ENCODE peak calls at places on chromosomes 6 and 20, in six cellular contexts. K is left cardiac atrium, Q is brain microvascular endothelial cell, T is progenitor cell of endocrine pancreas, V is hypothalamus, W is kidney tubule cell. R is an unnamed sample.

GRCh38 chr20:22827916-22828315 is 207.2 kb upstream of the SSTR4 start:
- DNase-seq in K (no peak), Q (no peak), T (no peak), V (no peak), W (no peak), R (no peak)

GRCh38 chr20:44412402-44413144 is 57.1 kb downstream of the HNF4A start:
- DNase-seq in K (no peak), Q (no peak), T (no peak), V (no peak), W (no peak), R (no peak)

GRCh38 chr20:7993238-7993637 is 26.3 kb downstream of the TMX4 start:
- DNase-seq in K (no peak), Q (no peak), T (no peak), V (no peak), W (no peak), R (no peak)

GRCh38 chr6:27260339-27260738 is 12.8 kb downstream of the PRSS16 start:
- DNase-seq in K (no peak), Q (no peak), T (no peak), V (no peak), W (no peak), R (no peak)

GRCh38 chr20:41387433-41387832 is 20.8 kb upstream of the EMILIN3 start:
- DNase-seq in K (no peak), Q (peak; percentile 11), T (no peak), V (no peak), W (no peak), R (no peak)

GRCh38 chr6:169445661-169446581 is 192.3 kb upstream of the THBS2 start:
- DNase-seq in K (no peak), Q (no peak), T (no peak), V (no peak), W (no peak), R (no peak)

GRCh38 chr6:46293641-46294316 is 123.0 kb upstream of the ENPP5 start:
- DNase-seq in K (no peak), Q (no peak), T (no peak), V (no peak), W (no peak), R (no peak)

GRCh38 chr6:127845242-127845641 is 55.6 kb downstream of the THEMIS start:
- DNase-seq in K (no peak), Q (no peak), T (no peak), V (no peak), W (no peak), R (no peak)

GRCh38 chr6:89940225-89941027 is 46.2 kb downstream of the GJA10 start:
- DNase-seq in K (peak; percentile 72), Q (peak; percentile 79), T (peak; percentile 30), V (no peak), W (peak; percentile 75), R (peak; percentile 82)

GRCh38 chr6:72132425-72132824 is 246.1 kb downstream of the RIMS1 start:
- DNase-seq in K (no peak), Q (no peak), T (no peak), V (no peak), W (peak; percentile 89), R (peak; percentile 71)

GRCh38 chr6:163355471-163355991 is 59.0 kb upstream of the QKI start:
- DNase-seq in K (peak; percentile 77), Q (peak; percentile 82), T (no peak), V (no peak), W (peak; percentile 78), R (peak; percentile 87)

GRCh38 chr20:53161073-53161472 is 188.9 kb downstream of the TSHZ2 start:
- DNase-seq in K (no peak), Q (no peak), T (no peak), V (no peak), W (no peak), R (no peak)

GRCh38 chr20:53707341-53708102 is 113.9 kb upstream of the ZNF217 start:
- DNase-seq in K (no peak), Q (peak; percentile 15), T (no peak), V (no peak), W (peak; percentile 44), R (no peak)

GRCh38 chr6:9428416-9429172 is 986.3 kb downstream of the TFAP2A start:
- DNase-seq in K (no peak), Q (peak; percentile 8), T (no peak), V (no peak), W (no peak), R (no peak)

GRCh38 chr20:25058797-25059486 is 1.0 kb upstream of the ACSS1 start:
- DNase-seq in K (peak; percentile 39), Q (no peak), T (no peak), V (no peak), W (no peak), R (no peak)

GRCh38 chr20:52003976-52004375 is 187.6 kb downstream of the ZFP64 start:
- DNase-seq in K (no peak), Q (no peak), T (no peak), V (no peak), W (no peak), R (no peak)

GRCh38 chr20:38321959-38322598 is 18.1 kb downstream of the BPI start:
- DNase-seq in K (peak; percentile 54), Q (peak; percentile 73), T (no peak), V (no peak), W (peak; percentile 54), R (peak; percentile 23)

GRCh38 chr6:153032255-153032882 is 29.9 kb upstream of the MTRF1L start:
- DNase-seq in K (no peak), Q (no peak), T (no peak), V (no peak), W (peak; percentile 55), R (peak; percentile 16)

GRCh38 chr6:90219168-90219985 is 77.3 kb downstream of the BACH2 start:
- DNase-seq in K (peak; percentile 32), Q (peak; percentile 50), T (peak; percentile 37), V (no peak), W (peak; percentile 65), R (no peak)

GRCh38 chr6:149925974-149926777 is 3.3 kb upstream of the RAET1G start:
- DNase-seq in K (peak; percentile 92), Q (peak; percentile 85), T (peak; percentile 91), V (peak; percentile 4), W (peak; percentile 79), R (peak; percentile 52)

GRCh38 chr6:108798672-108799355 is 49.4 kb upstream of the ARMC2 start:
- DNase-seq in K (peak; percentile 63), Q (no peak), T (no peak), V (no peak), W (peak; percentile 33), R (no peak)

GRCh38 chr6:13336553-13336952 is 8.2 kb upstream of the TBC1D7 start:
- DNase-seq in K (peak; percentile 77), Q (peak; percentile 61), T (peak; percentile 72), V (no peak), W (peak; percentile 71), R (peak; percentile 77)

GRCh38 chr20:48184229-48184628 is 398.9 kb upstream of the SULF2 start:
- DNase-seq in K (no peak), Q (no peak), T (no peak), V (no peak), W (no peak), R (no peak)

GRCh38 chr20:21101453-21102251 is 4.5 kb downstream of the LINC00237 start:
- DNase-seq in K (no peak), Q (no peak), T (peak; percentile 18), V (no peak), W (no peak), R (no peak)

GRCh38 chr6:127980996-127981395 is 80.1 kb upstream of the THEMIS start:
- DNase-seq in K (no peak), Q (no peak), T (no peak), V (no peak), W (no peak), R (no peak)

GRCh38 chr6:32108094-32108627 is 977 bp downstream of the TNXB start:
- DNase-seq in K (peak; percentile 83), Q (no peak), T (no peak), V (no peak), W (no peak), R (no peak)

GRCh38 chr6:34143884-34144580 is 1.9 kb downstream of the GRM4 start:
- DNase-seq in K (no peak), Q (no peak), T (peak; percentile 32), V (no peak), W (no peak), R (no peak)

GRCh38 chr20:17558154-17558940 is 11.5 kb upstream of the DSTN start:
- DNase-seq in K (peak; percentile 67), Q (peak; percentile 87), T (no peak), V (no peak), W (peak; percentile 88), R (peak; percentile 89)

GRCh38 chr6:79874531-79875132 is 72.7 kb downstream of the ELOVL4 start:
- DNase-seq in K (no peak), Q (no peak), T (no peak), V (no peak), W (no peak), R (no peak)

GRCh38 chr6:15513131-15513771 is 149.6 kb downstream of the DTNBP1 start:
- DNase-seq in K (no peak), Q (no peak), T (no peak), V (no peak), W (no peak), R (no peak)

GRCh38 chr6:115891111-115891669 is 169.5 kb downstream of the FRK start:
- DNase-seq in K (no peak), Q (peak; percentile 83), T (no peak), V (no peak), W (peak; percentile 96), R (peak; percentile 80)

GRCh38 chr20:51562334-51563140 is 20.0 kb upstream of the NFATC2 start:
- DNase-seq in K (peak; percentile 89), Q (peak; percentile 93), T (peak; percentile 37), V (no peak), W (peak; percentile 86), R (peak; percentile 67)

GRCh38 chr6:147390909-147391536 is 117.5 kb upstream of the SAMD5 start:
- DNase-seq in K (no peak), Q (peak; percentile 27), T (no peak), V (no peak), W (peak; percentile 30), R (peak; percentile 6)

GRCh38 chr6:135657207-135657606 is 159.7 kb upstream of the AHI1 start:
- DNase-seq in K (no peak), Q (no peak), T (no peak), V (no peak), W (no peak), R (no peak)

GRCh38 chr6:35388023-35388422 is 45.7 kb downstream of the PPARD start:
- DNase-seq in K (no peak), Q (no peak), T (no peak), V (no peak), W (no peak), R (no peak)

GRCh38 chr6:5752282-5752681 is 254.4 kb downstream of the NRN1 start:
- DNase-seq in K (no peak), Q (peak; percentile 63), T (no peak), V (no peak), W (peak; percentile 54), R (peak; percentile 8)

GRCh38 chr6:7051780-7052440 is 55.9 kb upstream of the RREB1 start:
- DNase-seq in K (peak; percentile 50), Q (peak; percentile 9), T (peak; percentile 55), V (no peak), W (peak; percentile 22), R (no peak)

R was measured in kidney glomerular epithelial cell.